ENCODE peak calls at places on chromosomes 11 and 22, in four cellular contexts. V is activated T-helper 1 cell treated with anti-CD3 and anti-CD28 coated beads, Interleukin-12 subunit alpha, Interleukin-12 subunit beta, Interleukin-2, Interleukin-4 antibody, amounts not matched to agents 30 ng/mL and 10 ng/mL and 1 ng/mL, durations not matched to agents 14 hours and 24 hours and 36 hours; G is sigmoid colon; W is left ventricle myocardium inferior. M is an unnamed sample.

GRCh38 chr11:114091791-114092397 is 32.4 kb downstream of the ZBTB16 start:
- DNase-seq in V (no peak), G (peak), W (no peak), M (peak)

GRCh38 chr11:46519351-46519750 is 74.5 kb downstream of the AMBRA1 start:
- DNase-seq in V (no peak), G (no peak), W (no peak), M (no peak)

GRCh38 chr11:120400564-120401364 is 64.6 kb downstream of the ARHGEF12 start:
- DNase-seq in V (no peak), G (no peak), W (no peak), M (no peak)

GRCh38 chr11:69411257-69411924 is 70.1 kb upstream of the LINC01488 start:
- DNase-seq in V (no peak), G (no peak), W (no peak), M (no peak)

GRCh38 chr11:70603756-70604211 is 205.5 kb downstream of the CTTN start:
- DNase-seq in V (no peak), G (no peak), W (no peak), M (no peak)

GRCh38 chr11:5973530-5973929 is 5.2 kb upstream of the OR56A5 start:
- DNase-seq in V (no peak), G (no peak), W (no peak), M (no peak)

GRCh38 chr11:7593476-7593875 is 79.7 kb downstream of the PPFIBP2 start:
- DNase-seq in V (no peak), G (no peak), W (no peak), M (no peak)

GRCh38 chr11:63595296-63595695 is 18.9 kb downstream of the PLAAT3 start:
- DNase-seq in V (no peak), G (no peak), W (no peak), M (no peak)

GRCh38 chr22:40714514-40714966 is 35.3 kb downstream of the MCHR1 start:
- DNase-seq in V (no peak), G (no peak), W (no peak), M (peak)

GRCh38 chr11:33063326-33063775 is 24.0 kb downstream of the TCP11L1 start:
- DNase-seq in V (peak), G (no peak), W (no peak), M (no peak)

GRCh38 chr22:23380230-23380573 is 199.9 kb downstream of the IGLL1 start:
- DNase-seq in V (no peak), G (no peak), W (no peak), M (no peak)

GRCh38 chr11:116595305-116595880 is 177.4 kb downstream of the BUD13 start:
- DNase-seq in V (no peak), G (peak), W (no peak), M (no peak)

GRCh38 chr11:103228807-103229206 is 119.6 kb downstream of the DYNC2H1 start:
- DNase-seq in V (no peak), G (no peak), W (no peak), M (no peak)

GRCh38 chr22:40687706-40688105 is 8.4 kb downstream of the MCHR1 start:
- DNase-seq in V (no peak), G (no peak), W (no peak), M (no peak)

GRCh38 chr11:59204736-59205135 is 8.0 kb downstream of the MPEG1 start:
- DNase-seq in V (no peak), G (no peak), W (no peak), M (no peak)

GRCh38 chr11:120354779-120355178 is 18.6 kb downstream of the ARHGEF12 start:
- DNase-seq in V (no peak), G (no peak), W (no peak), M (no peak)

GRCh38 chr11:17774232-17775034 is 39.9 kb downstream of the KCNC1 start:
- DNase-seq in V (no peak), G (peak), W (no peak), M (no peak)

GRCh38 chr11:73597340-73597955 is 464 bp downstream of the FAM168A start:
- DNase-seq in V (no peak), G (no peak), W (no peak), M (no peak)

GRCh38 chr11:45097721-45098493 is 48.5 kb upstream of the PRDM11 start:
- DNase-seq in V (no peak), G (no peak), W (no peak), M (peak)

GRCh38 chr22:49555526-49555925 is 272.1 kb downstream of the BRD1 start:
- DNase-seq in V (no peak), G (peak), W (no peak), M (no peak)

M was measured in ovary.